ENCODE peak calls at places on chromosomes 11 and 22, in six cellular contexts. E, V, Y, C, S and N are unnamed samples.

GRCh38 chr11:8258771-8259170 is 4.9 kb downstream of the LMO1 start:
- DNase-seq in E (no peak), V (no peak), Y (no peak), C (no peak), S (no peak), N (no peak)

GRCh38 chr22:44538071-44538470 is 40.0 kb upstream of the RTL6 start:
- DNase-seq in E (no peak), V (no peak), Y (peak), C (no peak), S (no peak), N (no peak)

GRCh38 chr22:23692598-23693291 is 1.9 kb downstream of the RGL4 start:
- DNase-seq in E (no peak), V (no peak), Y (no peak), C (peak), S (no peak), N (no peak)

GRCh38 chr11:73295259-73295995 is 12.6 kb upstream of the ARHGEF17 start:
- DNase-seq in E (peak), V (no peak), Y (peak), C (peak), S (peak), N (peak)

GRCh38 chr11:6498121-6498520 is 1.0 kb downstream of the DNHD1 start:
- DNase-seq in E (no peak), V (no peak), Y (no peak), C (no peak), S (no peak), N (no peak)

GRCh38 chr22:31526275-31526674 is 29.9 kb downstream of the SFI1 start:
- DNase-seq in E (no peak), V (no peak), Y (no peak), C (no peak), S (no peak), N (no peak)

GRCh38 chr22:22465782-22466181 is 42.8 kb downstream of the ZNF280B start:
- DNase-seq in E (no peak), V (no peak), Y (no peak), C (no peak), S (no peak), N (no peak)

GRCh38 chr11:58028687-58029411 is 1.9 kb upstream of the OR6Q1 start:
- DNase-seq in E (no peak), V (no peak), Y (no peak), C (no peak), S (no peak), N (no peak)

GRCh38 chr22:37904572-37905533 is 1.2 kb upstream of the MICALL1 start:
- DNase-seq in E (no peak), V (no peak), Y (peak), C (peak), S (no peak), N (no peak)

GRCh38 chr11:67365756-67366384 is 7.5 kb downstream of the CLCF1 start:
- DNase-seq in E (no peak), V (no peak), Y (no peak), C (no peak), S (no peak), N (no peak)

GRCh38 chr11:78203184-78203583 is 14.5 kb downstream of the USP35 start:
- DNase-seq in E (no peak), V (no peak), Y (no peak), C (no peak), S (no peak), N (no peak)

GRCh38 chr11:10450451-10451398 is 4.3 kb upstream of the AMPD3 start:
- DNase-seq in E (peak), V (peak), Y (peak), C (no peak), S (no peak), N (peak)

GRCh38 chr11:120863359-120863758 is 160.5 kb upstream of the TBCEL start:
- DNase-seq in E (no peak), V (no peak), Y (no peak), C (no peak), S (no peak), N (no peak)
- TF ChIP-seq TAF1 in E (no peak), V (no peak), Y (no peak), C (no peak), S (no peak), N (no peak)

GRCh38 chr11:12114487-12115033 is 4.2 kb downstream of the MICAL2 start:
- DNase-seq in E (no peak), V (no peak), Y (no peak), C (peak), S (no peak), N (no peak)
- TF ChIP-seq POLR2A in E (no peak), V (no peak), Y (no peak), C (no peak), S (no peak), N (no peak)

GRCh38 chr22:49195636-49196035 is 632.0 kb downstream of the BRD1 start:
- DNase-seq in E (no peak), V (no peak), Y (no peak), C (no peak), S (no peak), N (no peak)

GRCh38 chr22:49192180-49192856 is 635.4 kb downstream of the BRD1 start:
- DNase-seq in E (no peak), V (no peak), Y (no peak), C (no peak), S (no peak), N (no peak)

GRCh38 chr22:49193348-49193747 is 634.3 kb downstream of the BRD1 start:
- DNase-seq in E (no peak), V (no peak), Y (no peak), C (no peak), S (no peak), N (no peak)

GRCh38 chr22:49192857-49193250 is 634.8 kb downstream of the BRD1 start:
- DNase-seq in E (no peak), V (no peak), Y (no peak), C (no peak), S (no peak), N (no peak)

DNA sequence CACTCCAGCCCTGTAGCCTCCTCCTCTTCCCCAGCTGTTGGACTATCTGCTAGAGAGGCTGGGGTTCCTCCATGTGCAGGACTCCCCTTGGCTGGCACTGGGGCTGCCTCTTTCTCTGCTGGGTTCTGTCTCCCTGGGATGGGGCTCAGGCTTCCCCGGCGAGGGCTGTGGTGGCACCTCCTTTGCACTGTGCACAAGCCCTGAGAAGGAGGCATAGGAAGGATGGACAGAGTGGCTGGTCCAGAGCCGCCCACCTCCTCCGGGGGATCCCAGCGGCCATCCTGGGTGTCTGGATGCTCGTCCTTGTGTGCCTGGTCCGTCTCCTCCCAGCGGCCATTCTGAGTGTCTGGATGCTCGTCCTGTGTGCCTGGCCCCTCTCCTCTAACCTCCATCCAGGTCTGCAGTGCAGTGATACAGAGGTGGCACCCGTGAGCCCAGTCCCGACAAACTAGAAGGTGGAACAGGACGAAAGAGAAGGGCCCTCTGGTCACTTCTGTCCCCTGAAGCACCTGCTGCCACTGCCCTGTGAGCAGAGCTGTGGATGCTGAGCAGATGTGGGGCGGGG is 633.7 kb downstream of the BRD1 start:
- DNase-seq in E (no peak), V (no peak), Y (no peak), C (no peak), S (no peak), N (no peak)
- TF ChIP-seq TAF1 in E (no peak), V (no peak), Y (no peak), C (no peak), S (no peak), N (no peak)

GRCh38 chr22:46044718-46045458 is 67.9 kb upstream of the WNT7B start:
- DNase-seq in E (no peak), V (no peak), Y (no peak), C (no peak), S (no peak), N (no peak)

GRCh38 chr22:46047226-46047625 is 70.3 kb upstream of the WNT7B start:
- DNase-seq in E (no peak), V (no peak), Y (no peak), C (no peak), S (no peak), N (no peak)

GRCh38 chr22:46046299-46046685 is 69.3 kb upstream of the WNT7B start:
- DNase-seq in E (no peak), V (no peak), Y (no peak), C (no peak), S (no peak), N (no peak)

GRCh38 chr22:46043816-46044717 is 67.1 kb upstream of the WNT7B start:
- DNase-seq in E (no peak), V (no peak), Y (no peak), C (no peak), S (no peak), N (no peak)

DNA sequence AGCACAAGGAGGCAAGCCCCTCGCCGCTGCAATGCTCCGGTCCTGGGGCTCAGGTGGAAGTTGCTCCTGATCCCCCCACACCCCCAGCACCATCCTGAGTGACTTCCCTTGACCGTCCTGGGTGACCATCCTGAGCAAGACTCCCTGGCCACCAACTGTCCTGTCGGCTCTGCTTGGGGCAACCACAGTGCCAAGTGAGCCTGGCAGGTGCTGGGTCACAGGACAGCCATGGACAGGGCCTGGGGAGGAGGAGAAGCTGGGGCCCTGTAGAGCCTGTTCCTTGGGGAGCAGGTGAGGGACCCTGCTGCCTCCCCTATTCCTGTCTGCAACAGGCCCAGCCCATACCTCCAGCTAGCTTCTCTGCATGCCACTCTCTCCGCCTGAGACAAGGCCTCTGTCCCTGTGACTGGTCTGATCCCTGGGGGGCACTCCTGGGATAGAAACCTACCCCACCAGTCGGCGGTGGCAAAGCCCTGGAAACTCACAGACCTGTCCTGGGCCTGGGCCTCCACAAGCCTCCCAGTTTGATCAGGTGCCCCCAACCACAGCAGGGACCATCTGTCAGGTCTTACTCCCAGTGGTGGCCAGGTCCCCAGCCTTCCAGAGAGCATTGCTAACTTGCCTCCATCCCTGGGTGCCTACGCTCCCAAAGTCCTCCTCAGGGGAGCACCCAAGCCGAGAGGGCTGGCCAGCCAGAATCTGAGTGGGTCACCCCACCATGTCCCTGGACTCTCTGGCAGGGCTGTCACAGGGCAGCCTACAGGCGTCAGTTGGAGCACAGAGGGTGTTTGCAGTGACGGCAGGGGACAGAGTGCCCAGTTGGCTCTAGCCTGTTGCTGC is 68.7 kb upstream of the WNT7B start:
- DNase-seq in E (no peak), V (no peak), Y (no peak), C (no peak), S (no peak), N (no peak)
- TF ChIP-seq POLR2A in E (no peak), V (no peak), Y (no peak), C (no peak), S (no peak), N (no peak)

GRCh38 chr11:35141538-35141937 is 2.6 kb downstream of the CD44 start:
- DNase-seq in E (no peak), V (no peak), Y (no peak), C (no peak), S (no peak), N (no peak)
- TF ChIP-seq TAF1 in E (no peak), V (no peak), Y (no peak), C (no peak), S (no peak), N (no peak)

GRCh38 chr11:105852427-105852826 is 169.6 kb downstream of the MSANTD4 start:
- DNase-seq in E (no peak), V (no peak), Y (no peak), C (no peak), S (no peak), N (no peak)

GRCh38 chr11:105861225-105861624 is 160.8 kb downstream of the MSANTD4 start:
- DNase-seq in E (no peak), V (no peak), Y (no peak), C (no peak), S (no peak), N (no peak)

GRCh38 chr11:105860105-105860504 is 161.9 kb downstream of the MSANTD4 start:
- DNase-seq in E (no peak), V (no peak), Y (no peak), C (no peak), S (no peak), N (no peak)

GRCh38 chr11:105854269-105854668 is 167.8 kb downstream of the MSANTD4 start:
- DNase-seq in E (no peak), V (no peak), Y (no peak), C (no peak), S (no peak), N (no peak)

GRCh38 chr11:105856954-105857353 is 165.1 kb downstream of the MSANTD4 start:
- DNase-seq in E (no peak), V (no peak), Y (no peak), C (no peak), S (no peak), N (no peak)
- TF ChIP-seq POLR2A in E (no peak), V (no peak), Y (no peak), C (no peak), S (no peak), N (no peak)